ENCODE peak calls at places on chromosomes 4 and X, in seven cellular contexts. L is cerebellum; T is NCI-H1105; P is natural killer cell; M is GDM1; E is activated effector memory CD4-positive, alpha-beta T cell treated with Interleukin-2 at 50 U/mL for 16 hours; N is T follicular helper cell. F is an unnamed sample.

GRCh38 chr4:67581208-67581857 is 22.8 kb downstream of the STAP1 start:
- DNase-seq in L (no peak), T (no peak), P (no peak), M (peak), E (no peak), N (no peak), F (no peak)

GRCh38 chr4:83558693-83559092 is 22.8 kb downstream of the GPAT3 start:
- DNase-seq in L (no peak), T (no peak), P (no peak), M (peak), E (no peak), N (no peak), F (peak)

GRCh38 chr4:146214238-146214637 is at the start of gene REELD1:
- DNase-seq in L (no peak), T (no peak), P (no peak), M (no peak), E (no peak), N (no peak), F (no peak)

GRCh38 chr4:55008166-55009056 is 117.0 kb downstream of the KDR start:
- DNase-seq in L (no peak), T (no peak), P (no peak), M (no peak), E (no peak), N (no peak), F (no peak)

GRCh38 chr4:101944649-101945048 is 154.1 kb downstream of the BANK1 start:
- DNase-seq in L (no peak), T (no peak), P (no peak), M (no peak), E (no peak), N (no peak), F (peak)

GRCh38 chrX:48996969-48997368 is 5.1 kb downstream of the GRIPAP1 start:
- DNase-seq in L (no peak), T (no peak), P (no peak), M (no peak), E (no peak), N (no peak), F (no peak)

GRCh38 chr4:93182722-93183121 is 645.8 kb upstream of the ATOH1 start:
- DNase-seq in L (no peak), T (peak), P (no peak), M (no peak), E (no peak), N (no peak), F (no peak)

GRCh38 chrX:71492086-71493065 is 40.5 kb upstream of the OGT start:
- DNase-seq in L (no peak), T (no peak), P (peak), M (no peak), E (peak), N (peak), F (peak)

GRCh38 chrX:103157511-103158316 is 57.2 kb upstream of the BEX4 start:
- DNase-seq in L (peak), T (peak), P (no peak), M (peak), E (no peak), N (no peak), F (peak)

GRCh38 chrX:55135171-55135570 is 46.4 kb downstream of the PAGE2 start:
- DNase-seq in L (peak), T (no peak), P (no peak), M (no peak), E (no peak), N (peak), F (peak)

GRCh38 chr4:124757121-124757520 is 44.6 kb upstream of the ANKRD50 start:
- DNase-seq in L (no peak), T (no peak), P (no peak), M (no peak), E (no peak), N (no peak), F (peak)

GRCh38 chr4:59540311-59540710 is 1659.8 kb upstream of the ADGRL3 start:
- DNase-seq in L (no peak), T (no peak), P (no peak), M (no peak), E (no peak), N (no peak), F (no peak)

GRCh38 chr4:26075588-26075987 is 161.6 kb downstream of the SMIM20 start:
- DNase-seq in L (no peak), T (no peak), P (no peak), M (no peak), E (no peak), N (no peak), F (peak)

GRCh38 chr4:60155088-60155487 is 1045.0 kb upstream of the ADGRL3 start:
- DNase-seq in L (no peak), T (no peak), P (no peak), M (no peak), E (no peak), N (no peak), F (no peak)

GRCh38 chr4:7985072-7985471 is 45.4 kb upstream of the AFAP1 start:
- DNase-seq in L (no peak), T (no peak), P (no peak), M (no peak), E (no peak), N (no peak), F (no peak)

GRCh38 chr4:128220286-128221235 is 67.1 kb downstream of the PGRMC2 start:
- DNase-seq in L (peak), T (no peak), P (no peak), M (no peak), E (no peak), N (no peak), F (peak)

GRCh38 chrX:38890326-38890725 is 89.1 kb downstream of the MID1IP1 start:
- DNase-seq in L (no peak), T (no peak), P (no peak), M (no peak), E (no peak), N (no peak), F (no peak)

GRCh38 chr4:40323866-40324265 is 11.3 kb upstream of the CHRNA9 start:
- DNase-seq in L (no peak), T (no peak), P (no peak), M (no peak), E (no peak), N (no peak), F (no peak)

GRCh38 chrX:9878141-9878875 is 88.8 kb upstream of the CLDN34 start:
- DNase-seq in L (no peak), T (peak), P (no peak), M (no peak), E (no peak), N (no peak), F (no peak)

GRCh38 chrX:23317799-23318724 is 16.6 kb upstream of the PTCHD1 start:
- DNase-seq in L (no peak), T (no peak), P (peak), M (peak), E (no peak), N (no peak), F (no peak)

GRCh38 chr4:85761803-85762202 is 286.9 kb downstream of the ARHGAP24 start:
- DNase-seq in L (no peak), T (no peak), P (no peak), M (no peak), E (no peak), N (no peak), F (peak)

GRCh38 chr4:166174717-166175510 is 301.9 kb downstream of the TLL1 start:
- DNase-seq in L (no peak), T (no peak), P (no peak), M (no peak), E (no peak), N (no peak), F (peak)

GRCh38 chr4:40507977-40508376 is 121.7 kb downstream of the RBM47 start:
- DNase-seq in L (no peak), T (no peak), P (no peak), M (no peak), E (no peak), N (no peak), F (no peak)

GRCh38 chr4:7756561-7757355 is 182.9 kb downstream of the AFAP1 start:
- DNase-seq in L (no peak), T (no peak), P (no peak), M (no peak), E (no peak), N (no peak), F (no peak)

GRCh38 chrX:122087353-122087752 is 1039.9 kb downstream of the GLUD2 start:
- DNase-seq in L (no peak), T (no peak), P (no peak), M (no peak), E (no peak), N (no peak), F (no peak)

GRCh38 chrX:22314692-22315091 is 42.0 kb downstream of the CBLL2 start:
- DNase-seq in L (no peak), T (no peak), P (no peak), M (no peak), E (no peak), N (no peak), F (no peak)

GRCh38 chr4:162131256-162131655 is 32.5 kb downstream of the FSTL5 start:
- DNase-seq in L (no peak), T (no peak), P (no peak), M (no peak), E (no peak), N (no peak), F (no peak)

GRCh38 chrX:78199851-78200250 is 60.4 kb upstream of the TAF9B start:
- DNase-seq in L (no peak), T (no peak), P (no peak), M (peak), E (no peak), N (no peak), F (no peak)

GRCh38 chr4:113410686-113411085 is 350.9 kb downstream of the CAMK2D start:
- DNase-seq in L (no peak), T (no peak), P (no peak), M (no peak), E (no peak), N (no peak), F (no peak)

F was measured in fibroblast of lung.